ENCODE peak calls at places on chromosomes 6 and 20, in five cellular contexts. H is fibroblast of lung, R is ovary, C is astrocyte of the cerebellum, Q is stomach. M is an unnamed sample.

GRCh38 chr6:130162421-130162820 is 60.3 kb downstream of the SAMD3 start:
- DNase-seq in C (no peak), R (no peak), H (peak; percentile 52), Q (no peak), M (no peak)

GRCh38 chr6:54419885-54420284 is 111.6 kb downstream of the TINAG start:
- DNase-seq in R (no peak), Q (no peak), H (peak; percentile 94), C (peak; percentile 73), M (peak; percentile 44)

GRCh38 chr20:11682285-11682684 is 235.4 kb upstream of the BTBD3 start:
- DNase-seq in C (no peak), Q (no peak), R (no peak), H (no peak), M (no peak)

GRCh38 chr20:5797843-5798462 is 47.8 kb downstream of the SHLD1 start:
- DNase-seq in R (no peak), C (no peak), H (no peak), Q (no peak), M (no peak)

GRCh38 chr20:61113731-61114130 is 138.3 kb upstream of the CDH4 start:
- DNase-seq in R (no peak), H (no peak), Q (no peak), C (no peak), M (no peak)

GRCh38 chr6:37602801-37603200 is 94.9 kb downstream of the MDGA1 start:
- DNase-seq in R (no peak), Q (no peak), H (no peak), C (no peak), M (no peak)

GRCh38 chr6:84763397-84764331 is 734 bp downstream of the TBX18 start:
- DNase-seq in R (no peak), Q (no peak), C (no peak), H (peak; percentile 72), M (peak; percentile 84)

GRCh38 chr20:5658897-5659296 is 91.3 kb upstream of the SHLD1 start:
- DNase-seq in R (peak; percentile 63), C (peak; percentile 70), H (peak; percentile 91), Q (peak; percentile 29), M (no peak)

GRCh38 chr6:148846778-148847761 is 100.2 kb downstream of the UST start:
- DNase-seq in Q (no peak), H (peak; percentile 65), R (no peak), C (no peak), M (no peak)

GRCh38 chr6:150145427-150145826 is 2.6 kb downstream of the PPP1R14C start:
- DNase-seq in R (no peak), H (no peak), Q (no peak), C (no peak), M (no peak)

GRCh38 chr6:167682546-167683027 is 144.1 kb upstream of the AFDN start:
- DNase-seq in R (no peak), C (no peak), H (no peak), Q (no peak), M (no peak)

GRCh38 chr6:170152989-170153388 is 137.9 kb downstream of the DLL1 start:
- DNase-seq in R (no peak), Q (peak; percentile 85), C (peak; percentile 72), H (no peak), M (no peak)

GRCh38 chr6:145135702-145136101 is 599.6 kb downstream of the EPM2A start:
- DNase-seq in C (no peak), Q (no peak), R (no peak), H (no peak), M (no peak)

GRCh38 chr20:32559216-32559752 is 25.8 kb downstream of the NOL4L start:
- DNase-seq in H (no peak), C (no peak), Q (no peak), R (no peak), M (no peak)

GRCh38 chr6:33417127-33417902 is 592 bp downstream of the CUTA start:
- DNase-seq in H (peak; percentile 72), R (peak; percentile 64), Q (no peak), C (peak; percentile 41), M (no peak)

GRCh38 chr20:11553603-11554002 is 364.1 kb upstream of the BTBD3 start:
- DNase-seq in Q (no peak), C (no peak), H (peak; percentile 17), R (no peak), M (no peak)

GRCh38 chr20:47735412-47736400 is 49.6 kb downstream of the SULF2 start:
- DNase-seq in Q (peak; percentile 45), R (no peak), C (no peak), H (peak; percentile 27), M (no peak)

GRCh38 chr20:47730744-47731143 is 54.5 kb downstream of the SULF2 start:
- DNase-seq in Q (no peak), C (no peak), H (no peak), R (no peak), M (no peak)

GRCh38 chr20:47734870-47735269 is 50.4 kb downstream of the SULF2 start:
- DNase-seq in R (no peak), Q (no peak), H (no peak), C (no peak), M (no peak)

GRCh38 chr20:47736570-47737152 is 48.6 kb downstream of the SULF2 start:
- DNase-seq in C (no peak), Q (no peak), H (no peak), R (no peak), M (no peak)

GRCh38 chr20:47733892-47734291 is 51.4 kb downstream of the SULF2 start:
- DNase-seq in R (no peak), H (no peak), Q (no peak), C (no peak), M (no peak)
- TF ChIP-seq CTCF in R (no peak), H (no peak), Q (no peak), C (no peak), M (no peak)

DNA sequence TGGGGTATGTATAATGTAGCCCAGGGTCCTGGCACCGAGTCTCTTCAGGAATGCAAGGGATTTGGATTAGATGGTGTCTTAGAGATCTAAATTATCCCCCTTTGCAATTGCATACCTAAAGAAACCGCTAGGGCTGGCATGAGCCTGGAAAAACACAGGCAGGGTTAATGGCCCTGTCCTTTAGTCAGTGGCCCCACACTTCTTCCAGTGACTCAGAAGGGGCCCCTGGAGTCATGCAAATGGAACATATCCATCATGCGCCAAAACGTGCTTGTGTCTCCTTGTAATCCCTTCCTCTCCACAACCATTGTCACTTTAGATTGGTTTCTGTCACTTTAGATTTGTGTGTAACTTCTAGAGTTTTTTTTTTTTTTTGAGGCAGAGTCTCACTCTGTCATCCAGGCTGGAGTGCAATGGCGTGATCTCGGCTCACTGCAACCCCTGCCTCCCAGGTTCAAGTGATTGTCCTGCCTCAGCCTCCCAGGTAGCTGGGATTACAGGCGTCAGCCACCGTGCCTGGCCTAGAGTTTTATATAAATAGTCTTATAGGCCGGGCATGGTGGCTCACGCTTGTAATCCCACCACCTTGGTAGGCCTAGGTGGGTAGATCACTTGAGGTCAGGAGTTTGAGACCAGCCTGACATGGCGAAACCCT is 8.7 kb upstream of the MYBL2 start:
- DNase-seq in Q (no peak), R (no peak), H (no peak), C (no peak), M (no peak)
- TF ChIP-seq CTCF in Q (peak; percentile 4), R (no peak), H (no peak), C (peak; percentile 7), M (no peak)

GRCh38 chr20:37756234-37756633 is 62.4 kb downstream of the CTNNBL1 start:
- DNase-seq in Q (no peak), H (no peak), R (no peak), C (no peak), M (no peak)

GRCh38 chr20:37759761-37760209 is 66.0 kb downstream of the CTNNBL1 start:
- DNase-seq in C (no peak), H (no peak), Q (no peak), R (no peak), M (no peak)

GRCh38 chr20:37760322-37760721 is 66.5 kb downstream of the CTNNBL1 start:
- DNase-seq in Q (no peak), R (no peak), C (no peak), H (no peak), M (no peak)

GRCh38 chr20:37757550-37757949 is 63.7 kb downstream of the CTNNBL1 start:
- DNase-seq in H (no peak), C (no peak), R (no peak), Q (no peak), M (no peak)

DNA sequence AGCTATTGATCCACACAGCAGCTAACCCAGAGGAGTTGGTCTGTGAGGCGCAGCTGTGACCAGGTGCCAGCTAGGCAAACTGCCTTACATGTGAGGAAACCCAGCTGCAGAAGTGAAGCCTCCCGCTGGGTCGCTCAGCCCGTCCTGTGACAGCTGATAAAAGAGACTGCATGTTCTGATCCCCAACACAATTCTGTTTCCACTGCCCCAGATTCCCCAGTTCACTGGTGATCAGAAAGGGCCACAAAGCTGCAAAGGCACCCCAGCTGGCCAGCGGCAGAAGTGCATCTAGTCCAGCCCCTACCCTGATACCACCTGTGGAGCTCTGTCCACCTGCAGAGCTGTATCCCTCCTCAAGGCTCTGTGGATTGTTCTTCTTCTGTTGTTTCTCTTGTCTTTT is 64.5 kb downstream of the CTNNBL1 start:
- DNase-seq in H (peak; percentile 1), R (no peak), Q (no peak), C (no peak), M (no peak)
- TF ChIP-seq CTCF in H (no peak), R (no peak), Q (no peak), C (peak; percentile 7), M (peak; percentile 16)

DNA sequence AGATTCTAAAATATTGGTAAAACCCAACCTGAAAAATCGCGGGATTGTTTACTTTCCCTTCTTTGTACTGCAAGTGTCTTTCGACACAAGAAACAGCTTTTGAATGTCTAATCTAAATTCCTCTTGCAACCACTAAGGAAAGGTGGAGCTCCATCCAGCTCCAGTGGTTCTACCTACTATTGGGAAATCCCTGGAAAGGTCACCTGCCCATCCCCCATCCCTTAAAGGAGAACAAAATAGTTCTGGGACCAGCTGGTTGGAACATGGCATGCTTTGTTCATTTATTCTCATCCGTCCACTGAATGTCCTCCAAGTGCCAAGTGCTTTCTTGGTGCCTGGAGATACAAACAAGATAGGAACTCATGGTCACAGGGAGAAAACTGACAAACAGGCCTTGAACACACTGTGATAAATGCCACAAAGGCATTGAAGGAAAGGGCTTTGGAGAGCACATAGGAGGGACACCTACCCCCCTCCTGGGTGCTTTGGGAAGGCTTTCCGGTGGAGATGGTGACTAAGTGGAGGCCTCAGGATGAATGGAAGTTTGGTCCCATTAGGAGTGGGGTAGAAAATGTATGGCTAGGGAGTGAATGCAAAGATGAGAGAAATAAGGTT is 2.3 kb upstream of the CITED2 start:
- DNase-seq in Q (peak; percentile 82), R (peak; percentile 62), H (peak; percentile 68), C (no peak), M (no peak)
- TF ChIP-seq CTCF in Q (no peak), R (peak; percentile 28), H (no peak), C (no peak), M (no peak)

DNA sequence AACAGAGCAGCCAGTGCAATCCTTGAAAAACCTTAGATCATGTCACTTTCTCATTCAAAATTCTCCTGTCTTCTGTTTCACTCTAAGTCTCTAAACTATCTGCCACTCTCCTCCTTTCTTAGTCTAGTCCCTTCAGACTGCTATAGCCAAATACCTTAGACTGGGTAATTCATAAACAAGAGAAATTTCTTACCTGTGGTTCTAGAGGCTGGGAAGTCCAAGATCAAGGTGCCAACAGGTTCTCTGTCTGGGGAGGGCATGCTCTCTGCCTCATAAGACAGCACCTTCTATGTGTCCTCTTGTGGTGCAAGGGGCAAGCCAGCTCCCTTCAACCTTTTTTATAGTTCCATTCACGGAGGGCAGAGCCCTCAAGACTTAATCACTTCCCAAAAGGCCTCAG is 156.3 kb downstream of the MTFR2 start:
- DNase-seq in R (no peak), H (no peak), Q (no peak), C (no peak), M (no peak)
- TF ChIP-seq CTCF in R (no peak), H (no peak), Q (no peak), C (no peak), M (no peak)

M was measured in HFF-Myc.